ENCODE peak calls at places on chromosomes 13 and 19, in four cellular contexts. T, Q, C and F are unnamed samples.

GRCh38 chr19:18446145-18446810 is 8.3 kb upstream of the ISYNA1 start:
- DNase-seq in T (no peak), Q (no peak), C (no peak), F (no peak)

GRCh38 chr13:98050041-98050466 is 92.8 kb upstream of the FARP1 start:
- DNase-seq in T (no peak), Q (peak; percentile 72), C (no peak), F (no peak)

GRCh38 chr13:45781553-45782326 is 69.8 kb downstream of the SIAH3 start:
- DNase-seq in T (no peak), Q (peak; percentile 58), C (no peak), F (no peak)

GRCh38 chr13:41528021-41528420 is 70.7 kb downstream of the RGCC start:
- DNase-seq in T (no peak), Q (no peak), C (no peak), F (no peak)

GRCh38 chr13:99698816-99699099 is 197.5 kb downstream of the TM9SF2 start:
- DNase-seq in T (no peak), Q (no peak), C (no peak), F (no peak)

GRCh38 chr19:46537136-46538097 is 41.8 kb upstream of the PNMA8B start:
- DNase-seq in T (peak; percentile 77), Q (peak; percentile 52), C (peak; percentile 58), F (no peak)

GRCh38 chr13:94661396-94661795 is 50.9 kb downstream of the SOX21 start:
- DNase-seq in T (no peak), Q (peak; percentile 3), C (no peak), F (no peak)

GRCh38 chr19:57786286-57786685 is 16.8 kb downstream of the ZNF586 start:
- DNase-seq in T (no peak), Q (no peak), C (no peak), F (no peak)

GRCh38 chr19:44605547-44605946 is 7.8 kb upstream of the IGSF23 start:
- DNase-seq in T (no peak), Q (no peak), C (no peak), F (no peak)

GRCh38 chr19:18589380-18590272 is 1.0 kb downstream of the REX1BD start:
- DNase-seq in T (peak; percentile 75), Q (peak; percentile 90), C (peak; percentile 61), F (no peak)

GRCh38 chr19:3366761-3367571 is 583 bp downstream of the NFIC start:
- DNase-seq in T (peak; percentile 35), Q (peak; percentile 61), C (no peak), F (no peak)

GRCh38 chr19:618674-619285 is 14.6 kb downstream of the POLRMT start:
- DNase-seq in T (no peak), Q (no peak), C (no peak), F (no peak)

GRCh38 chr19:34075661-34076091 is 96.6 kb upstream of the LSM14A start:
- DNase-seq in T (no peak), Q (no peak), C (no peak), F (no peak)

GRCh38 chr13:83827338-83827737 is 54.9 kb downstream of the SLITRK1 start:
- DNase-seq in T (no peak), Q (peak; percentile 11), C (no peak), F (no peak)

GRCh38 chr19:38079926-38080380 is 144.1 kb downstream of the DPF1 start:
- DNase-seq in T (no peak), Q (peak; percentile 17), C (peak; percentile 97), F (no peak)

GRCh38 chr19:31146546-31147183 is 202.6 kb downstream of the TSHZ3 start:
- DNase-seq in T (no peak), Q (no peak), C (no peak), F (no peak)

GRCh38 chr19:48997972-48998371 is 4.3 kb downstream of the RUVBL2 start:
- DNase-seq in T (peak; percentile 75), Q (peak; percentile 64), C (peak; percentile 43), F (no peak)

GRCh38 chr13:75473472-75473871 is 8.5 kb downstream of the TBC1D4 start:
- DNase-seq in T (no peak), Q (no peak), C (no peak), F (no peak)

GRCh38 chr19:4474504-4475136 is 2.5 kb downstream of the HDGFL2 start:
- DNase-seq in T (peak; percentile 74), Q (peak; percentile 92), C (peak; percentile 72), F (no peak)